ENCODE peak calls at places on chromosomes 1 and 21, in five cellular contexts. E, T, R, V and S are unnamed samples.

GRCh38 chr1:26582836-26583460 is 53.4 kb downstream of the RPS6KA1 start:
- DNase-seq in T (no peak), E (no peak), V (no peak), R (no peak), S (no peak)

GRCh38 chr1:32984090-32984828 is 19.6 kb upstream of the RNF19B start:
- DNase-seq in R (peak), E (no peak), T (no peak), V (no peak), S (peak)

GRCh38 chr1:160428655-160429054 is 28.3 kb downstream of the VANGL2 start:
- DNase-seq in T (peak), V (peak), E (peak), R (peak), S (no peak)

GRCh38 chr1:246681822-246682221 is 42.4 kb upstream of the SCCPDH start:
- DNase-seq in E (no peak), T (peak), V (no peak), R (no peak), S (peak)

GRCh38 chr21:22438428-22439086 is 1440.3 kb downstream of the NCAM2 start:
- DNase-seq in V (no peak), E (no peak), R (no peak), T (no peak), S (no peak)

GRCh38 chr1:37474697-37475379 is 458 bp downstream of the ZC3H12A start:
- DNase-seq in R (no peak), V (no peak), T (peak), E (peak), S (no peak)

GRCh38 chr1:244881552-244882280 is 17.4 kb upstream of the HNRNPU start:
- DNase-seq in R (no peak), V (no peak), T (peak), E (no peak), S (no peak)

GRCh38 chr1:20634594-20635084 is 1.4 kb downstream of the PINK1 start:
- DNase-seq in R (peak), E (peak), V (peak), T (peak), S (no peak)